ENCODE peak calls at places on chromosomes 4 and X, in seven cellular contexts. G is Panc1, F is neural crest cell, E is cardiac muscle cell, C is cardiac fibroblast, L is endothelial cell, S is body of pancreas. P is an unnamed sample.

GRCh38 chrX:119455264-119455663 is 13.0 kb upstream of the SLC25A5 start:
- DNase-seq in E (no peak), C (peak; percentile 60), F (no peak), S (no peak), G (no peak), L (no peak), P (peak; percentile 0)

GRCh38 chrX:153674219-153674851 is 722 bp upstream of the PNCK start:
- DNase-seq in L (no peak), C (no peak), F (no peak), S (no peak), E (no peak), G (no peak), P (no peak)

GRCh38 chrX:3176439-3176820 is 135.2 kb downstream of the ARSF start:
- DNase-seq in E (no peak), L (no peak), F (no peak), S (no peak), G (no peak), C (peak; percentile 39), P (no peak)

GRCh38 chr4:182382941-182383340 is 139.7 kb downstream of the TENM3 start:
- DNase-seq in F (no peak), L (no peak), G (no peak), C (no peak), S (no peak), E (no peak), P (no peak)

GRCh38 chr4:91653067-91653466 is 650.7 kb upstream of the GRID2 start:
- DNase-seq in E (no peak), S (no peak), C (no peak), L (no peak), F (no peak), G (no peak), P (no peak)

GRCh38 chrX:50747471-50747900 is 66.5 kb downstream of the SHROOM4 start:
- DNase-seq in E (peak; percentile 21), C (peak; percentile 38), S (no peak), F (peak; percentile 2), L (peak; percentile 24), G (peak; percentile 15), P (no peak)

GRCh38 chrX:74351760-74352159 is 47.8 kb downstream of the ZCCHC13 start:
- DNase-seq in G (no peak), F (no peak), S (no peak), C (no peak), E (no peak), L (no peak), P (no peak)

GRCh38 chrX:7146703-7147430 is 645 bp upstream of the STS start:
- DNase-seq in C (peak; percentile 14), G (no peak), F (no peak), L (no peak), E (no peak), S (peak; percentile 40), P (no peak)

GRCh38 chrX:154360155-154360713 is 14.2 kb downstream of the FLNA start:
- DNase-seq in F (no peak), C (no peak), G (no peak), L (no peak), S (no peak), E (no peak), P (no peak)

GRCh38 chr4:53959373-53959772 is 105.0 kb downstream of the CHIC2 start:
- DNase-seq in G (no peak), E (no peak), S (no peak), C (no peak), L (no peak), F (peak; percentile 26), P (no peak)

GRCh38 chrX:74291577-74291963 is 12.4 kb upstream of the ZCCHC13 start:
- DNase-seq in C (no peak), E (no peak), F (no peak), S (no peak), G (no peak), L (no peak), P (no peak)

GRCh38 chrX:110162131-110162530 is 155.8 kb downstream of the AMMECR1 start:
- DNase-seq in G (no peak), C (no peak), E (no peak), S (no peak), F (no peak), L (no peak), P (no peak)

GRCh38 chr4:156228706-156229105 is 275.0 kb upstream of the CTSO start:
- DNase-seq in C (no peak), F (no peak), E (no peak), L (no peak), G (no peak), S (no peak), P (no peak)

GRCh38 chr4:91984466-91984865 is 319.3 kb upstream of the GRID2 start:
- DNase-seq in F (no peak), S (no peak), L (no peak), E (no peak), C (no peak), G (no peak), P (no peak)

GRCh38 chr4:2671267-2671895 is 84.8 kb downstream of the TNIP2 start:
- DNase-seq in F (peak; percentile 37), S (no peak), G (no peak), E (no peak), C (no peak), L (no peak), P (peak; percentile 56)

DNA sequence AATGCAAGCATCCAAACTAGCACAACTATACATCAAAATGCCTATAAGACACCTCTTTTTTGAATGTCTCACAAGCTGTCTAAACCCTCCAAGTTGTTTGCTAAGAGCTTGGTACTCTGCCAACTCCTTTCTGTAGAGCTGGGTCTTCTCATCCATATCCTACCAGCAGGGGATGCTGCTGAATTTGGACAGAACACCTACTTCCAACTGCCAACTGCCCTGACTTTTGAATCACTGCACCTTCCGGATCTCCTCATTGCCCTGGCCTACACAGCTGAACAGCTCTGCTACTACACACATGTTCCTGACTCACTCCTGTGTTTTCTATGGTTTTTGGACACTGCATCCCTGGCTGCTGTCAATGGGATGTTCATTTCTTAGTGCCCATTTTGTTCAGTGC is 18.7 kb downstream of the FAM184B start:
- DNase-seq in E (peak; percentile 17), F (no peak), S (no peak), G (no peak), L (no peak), C (peak; percentile 61), P (no peak)
- TF ChIP-seq CTCF in E (peak; percentile 45), F (no peak), S (no peak), G (peak; percentile 23), L (no peak), C (peak; percentile 39), P (no peak)

GRCh38 chrX:115958687-115959359 is 211.7 kb upstream of the AGTR2 start:
- DNase-seq in C (no peak), G (no peak), L (no peak), F (no peak), S (no peak), E (no peak), P (no peak)

GRCh38 chrX:115952417-115953092 is 218.0 kb upstream of the AGTR2 start:
- DNase-seq in L (no peak), S (no peak), E (no peak), G (no peak), F (no peak), C (no peak), P (no peak)

GRCh38 chrX:115960440-115961084 is 210.0 kb upstream of the AGTR2 start:
- DNase-seq in E (no peak), G (no peak), L (no peak), F (no peak), C (no peak), S (no peak), P (no peak)

GRCh38 chrX:115957862-115958490 is 212.6 kb upstream of the AGTR2 start:
- DNase-seq in S (peak; percentile 25), E (peak; percentile 24), F (no peak), G (no peak), L (no peak), C (no peak), P (no peak)
- TF ChIP-seq CTCF in S (no peak), E (no peak), F (peak; percentile 24), G (no peak), L (no peak), C (no peak), P (no peak)

DNA sequence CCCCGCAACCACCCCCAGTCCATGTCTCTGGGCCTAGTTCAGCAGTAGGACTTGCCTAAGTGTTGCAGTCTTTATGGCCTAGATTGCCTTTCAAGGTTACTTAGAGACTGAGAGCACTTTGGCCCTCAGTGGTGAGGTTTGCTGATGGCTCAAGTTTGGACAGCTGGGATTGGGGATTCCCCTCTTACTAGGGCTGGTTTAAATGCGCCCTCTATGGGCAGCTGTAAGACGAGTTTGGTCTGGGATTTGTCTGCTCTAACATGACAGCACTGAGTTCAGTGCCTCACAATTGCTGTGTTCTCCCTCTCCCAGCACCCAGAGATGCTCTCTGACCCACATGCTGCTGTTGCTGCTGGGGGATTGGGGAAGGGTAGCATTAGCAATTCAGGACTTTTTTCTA is 23.1 kb downstream of the DACH2 start:
- DNase-seq in G (peak; percentile 5), C (peak; percentile 70), S (peak; percentile 39), F (no peak), E (peak; percentile 52), L (peak; percentile 23), P (no peak)
- TF ChIP-seq CTCF in G (peak; percentile 49), C (peak; percentile 40), S (no peak), F (peak; percentile 61), E (no peak), L (peak; percentile 13), P (peak; percentile 32)

GRCh38 chr4:187006189-187006618 is 282.5 kb upstream of the FAT1 start:
- DNase-seq in G (no peak), E (no peak), L (no peak), S (no peak), F (no peak), C (peak; percentile 17), P (no peak)
- TF ChIP-seq CTCF in G (no peak), E (no peak), L (no peak), S (no peak), F (no peak), C (no peak), P (no peak)

DNA sequence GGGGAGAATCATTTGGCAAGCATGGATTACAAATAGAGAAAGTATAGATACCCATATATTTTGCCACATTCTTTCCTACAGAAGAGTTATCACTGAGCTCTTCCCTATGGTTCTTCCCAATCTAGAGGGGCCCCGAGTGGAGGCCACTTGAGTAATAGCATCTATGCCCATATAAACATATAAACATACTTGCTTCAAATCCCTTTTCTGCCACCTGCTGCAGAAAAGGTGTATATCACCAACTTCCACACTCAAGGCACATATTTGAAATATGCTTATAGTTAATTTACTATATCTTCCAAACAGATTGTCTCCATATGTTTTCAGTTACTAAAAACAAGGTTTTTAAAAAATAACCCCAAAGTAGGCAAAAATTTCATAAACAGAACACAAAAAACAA is 642.8 kb upstream of the DIPK2B start:
- DNase-seq in E (peak; percentile 1), F (no peak), G (no peak), L (no peak), S (no peak), C (no peak), P (no peak)
- TF ChIP-seq CTCF in E (no peak), F (no peak), G (peak; percentile 29), L (no peak), S (no peak), C (no peak), P (peak; percentile 35)

DNA sequence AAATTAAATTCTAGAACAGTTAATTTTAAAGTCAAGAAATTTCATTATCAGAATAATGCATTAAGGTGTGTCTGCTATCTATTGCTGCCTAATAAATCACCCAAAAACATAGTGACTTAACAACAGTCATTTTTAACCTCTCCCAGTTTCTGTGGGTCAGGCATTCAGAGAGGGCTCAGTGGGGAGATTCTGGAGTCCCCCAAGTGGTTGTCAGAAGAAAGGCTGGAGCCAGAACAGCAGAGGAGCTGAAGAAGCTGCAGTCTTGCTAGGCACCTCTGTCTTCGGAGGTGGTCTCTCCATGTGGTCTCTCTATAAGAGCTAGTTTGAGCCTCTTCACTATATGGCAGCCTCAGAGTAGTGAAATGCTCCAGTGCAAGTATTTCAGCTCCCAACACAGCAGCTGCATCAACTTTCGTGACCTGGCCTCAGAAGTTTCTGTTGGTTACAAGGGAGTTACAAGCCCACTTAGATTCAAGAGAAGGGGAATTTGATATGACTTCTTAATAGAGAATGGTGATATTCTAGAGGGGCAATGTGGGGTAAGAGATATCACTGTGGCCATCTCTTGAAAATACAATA is 9.4 kb upstream of the HOPX start:
- DNase-seq in S (no peak), E (no peak), F (no peak), L (no peak), C (no peak), G (no peak), P (no peak)
- TF ChIP-seq CTCF in S (no peak), E (peak; percentile 12), F (no peak), L (no peak), C (no peak), G (no peak), P (no peak)